ENCODE peak calls at places on chromosomes 7 and 10, in four cellular contexts. One of them, this sample, is unnamed.

GRCh38 chr10:132346806-132347205 is 14.8 kb downstream of the LRRC27 start:
- DNase-seq in K562: no peak
- DNase-seq in GM23338: no peak
- DNase-seq in H1: no peak
- DNase-seq in this sample: no peak

GRCh38 chr10:73758704-73759511 is 14.7 kb downstream of the SEC24C start:
- DNase-seq in K562: no peak
- DNase-seq in GM23338: no peak
- DNase-seq in H1: no peak
- DNase-seq in this sample: no peak

GRCh38 chr10:78684954-78685353 is 383.8 kb upstream of the ZMIZ1 start:
- DNase-seq in K562: no peak
- DNase-seq in GM23338: no peak
- DNase-seq in H1: no peak
- DNase-seq in this sample: no peak

GRCh38 chr7:42511027-42511426 is 274.0 kb upstream of the GLI3 start:
- DNase-seq in K562: no peak
- DNase-seq in GM23338: peak; percentile 2
- DNase-seq in H1: no peak
- DNase-seq in this sample: no peak

GRCh38 chr10:14022954-14023353 is 307.8 kb downstream of the FRMD4A start:
- DNase-seq in K562: no peak
- DNase-seq in GM23338: no peak
- DNase-seq in H1: no peak
- DNase-seq in this sample: no peak

GRCh38 chr10:114632869-114633715 is 25.0 kb downstream of the ABLIM1 start:
- DNase-seq in K562: peak; percentile 17
- DNase-seq in GM23338: no peak
- DNase-seq in H1: no peak
- DNase-seq in this sample: no peak

GRCh38 chr10:121959671-121960070 is 15.3 kb downstream of the NSMCE4A start:
- DNase-seq in K562: no peak
- DNase-seq in GM23338: no peak
- DNase-seq in H1: no peak
- DNase-seq in this sample: no peak

GRCh38 chr7:75985518-75986146 is 8.8 kb downstream of the TMEM120A start:
- DNase-seq in K562: no peak
- DNase-seq in GM23338: no peak
- DNase-seq in H1: no peak
- DNase-seq in this sample: no peak

GRCh38 chr10:44978570-44979280 is at the start of gene DEPP1:
- DNase-seq in K562: peak; percentile 88
- DNase-seq in GM23338: peak; percentile 93
- DNase-seq in H1: peak; percentile 77
- DNase-seq in this sample: peak; percentile 80

GRCh38 chr10:787933-788651 is 98.6 kb upstream of the DIP2C start:
- DNase-seq in K562: no peak
- DNase-seq in GM23338: no peak
- DNase-seq in H1: peak; percentile 43
- DNase-seq in this sample: no peak

GRCh38 chr7:48875300-48875916 is 48.9 kb upstream of the CDC14C start:
- DNase-seq in K562: no peak
- DNase-seq in GM23338: peak; percentile 85
- DNase-seq in H1: peak; percentile 56
- DNase-seq in this sample: peak; percentile 61

GRCh38 chr7:128233471-128233870 is 7.6 kb upstream of the LEP start:
- DNase-seq in K562: no peak
- DNase-seq in GM23338: no peak
- DNase-seq in H1: no peak
- DNase-seq in this sample: no peak

GRCh38 chr10:30178565-30178964 is 119.2 kb upstream of the JCAD start:
- DNase-seq in K562: no peak
- DNase-seq in GM23338: no peak
- DNase-seq in H1: no peak
- DNase-seq in this sample: no peak

GRCh38 chr10:71698737-71699136 is 20.8 kb downstream of the C10orf105 start:
- DNase-seq in K562: no peak
- DNase-seq in GM23338: no peak
- DNase-seq in H1: no peak
- DNase-seq in this sample: no peak

GRCh38 chr10:5871596-5871995 is 18.1 kb downstream of the ANKRD16 start:
- DNase-seq in K562: no peak
- DNase-seq in GM23338: no peak
- DNase-seq in H1: no peak
- DNase-seq in this sample: no peak

GRCh38 chr7:28703054-28703765 is 254.9 kb downstream of the TRIL start:
- DNase-seq in K562: no peak
- DNase-seq in GM23338: no peak
- DNase-seq in H1: no peak
- DNase-seq in this sample: no peak

GRCh38 chr7:93980744-93981479 is 23.2 kb downstream of the BET1 start:
- DNase-seq in K562: no peak
- DNase-seq in GM23338: no peak
- DNase-seq in H1: no peak
- DNase-seq in this sample: no peak

GRCh38 chr7:151876899-151877777 is at the start of gene PRKAG2:
- DNase-seq in K562: no peak
- DNase-seq in GM23338: peak; percentile 66
- DNase-seq in H1: no peak
- DNase-seq in this sample: peak; percentile 50

GRCh38 chr10:91167406-91167805 is 53.1 kb upstream of the PCGF5 start:
- DNase-seq in K562: no peak
- DNase-seq in GM23338: no peak
- DNase-seq in H1: no peak
- DNase-seq in this sample: no peak

GRCh38 chr7:52017802-52018679 is 701.4 kb upstream of the COBL start:
- DNase-seq in K562: peak; percentile 19
- DNase-seq in GM23338: peak; percentile 92
- DNase-seq in H1: peak; percentile 83
- DNase-seq in this sample: peak; percentile 85

GRCh38 chr10:120600871-120601644 is 144.0 kb downstream of the PLPP4 start:
- DNase-seq in K562: peak; percentile 16
- DNase-seq in GM23338: peak; percentile 66
- DNase-seq in H1: peak; percentile 63
- DNase-seq in this sample: peak; percentile 67

GRCh38 chr10:63670291-63670898 is 149.2 kb downstream of the REEP3 start:
- DNase-seq in K562: no peak
- DNase-seq in GM23338: peak; percentile 58
- DNase-seq in H1: no peak
- DNase-seq in this sample: no peak

GRCh38 chr10:97584060-97584797 is at the start of gene HOGA1:
- DNase-seq in K562: no peak
- DNase-seq in GM23338: peak; percentile 61
- DNase-seq in H1: peak; percentile 65
- DNase-seq in this sample: peak; percentile 52

GRCh38 chr10:102237711-102238252 is 3.5 kb downstream of the PITX3 start:
- DNase-seq in K562: no peak
- DNase-seq in GM23338: no peak
- DNase-seq in H1: no peak
- DNase-seq in this sample: no peak

GRCh38 chr7:140304071-140304799 is 94.1 kb downstream of the SLC37A3 start:
- DNase-seq in K562: peak; percentile 72
- DNase-seq in GM23338: peak; percentile 57
- DNase-seq in H1: no peak
- DNase-seq in this sample: no peak

GRCh38 chr7:141073641-141074161 is at the start of gene TMEM178B:
- DNase-seq in K562: no peak
- DNase-seq in GM23338: peak; percentile 68
- DNase-seq in H1: peak; percentile 83
- DNase-seq in this sample: no peak

DNA sequence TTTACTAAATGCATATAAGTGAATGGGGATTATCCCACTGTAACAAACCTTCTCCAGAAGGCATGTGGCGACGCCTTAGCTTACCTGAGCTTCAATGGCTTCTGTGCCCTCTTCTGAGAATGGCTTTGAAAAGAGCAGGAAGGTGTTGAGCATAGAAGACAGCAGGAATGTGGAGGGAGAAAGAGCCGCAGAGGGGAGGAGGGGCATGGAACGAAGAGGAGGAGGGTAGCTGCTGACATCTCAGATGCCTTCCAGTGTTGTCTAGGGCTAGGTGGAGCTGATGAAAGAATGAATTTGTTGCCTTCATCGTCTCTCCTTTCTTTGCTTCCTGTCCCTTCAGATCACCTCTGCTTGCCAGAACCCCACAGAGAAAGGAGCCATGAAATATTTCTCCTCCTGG is 86.2 kb downstream of the ITIH5 start:
- DNase-seq in K562: no peak
- DNase-seq in GM23338: peak; percentile 17
- DNase-seq in H1: no peak
- DNase-seq in this sample: no peak
- TF ChIP-seq CREB1 in K562: no peak
- TF ChIP-seq CREB1 in GM23338: no peak
- TF ChIP-seq CREB1 in H1: no peak
- TF ChIP-seq CREB1 in this sample: no peak

GRCh38 chr7:90688826-90689225 is 92.7 kb downstream of the CDK14 start:
- DNase-seq in K562: no peak
- DNase-seq in GM23338: peak; percentile 37
- DNase-seq in H1: no peak
- DNase-seq in this sample: no peak
- TF ChIP-seq CREB1 in K562: no peak
- TF ChIP-seq CREB1 in GM23338: no peak
- TF ChIP-seq CREB1 in H1: no peak
- TF ChIP-seq CREB1 in this sample: no peak

GRCh38 chr7:91265693-91266066 is 1.4 kb downstream of the FZD1 start:
- DNase-seq in K562: no peak
- DNase-seq in GM23338: peak; percentile 36
- DNase-seq in H1: no peak
- DNase-seq in this sample: peak; percentile 18
- TF ChIP-seq CREB1 in K562: no peak
- TF ChIP-seq CREB1 in GM23338: no peak
- TF ChIP-seq CREB1 in H1: no peak
- TF ChIP-seq CREB1 in this sample: no peak

DNA sequence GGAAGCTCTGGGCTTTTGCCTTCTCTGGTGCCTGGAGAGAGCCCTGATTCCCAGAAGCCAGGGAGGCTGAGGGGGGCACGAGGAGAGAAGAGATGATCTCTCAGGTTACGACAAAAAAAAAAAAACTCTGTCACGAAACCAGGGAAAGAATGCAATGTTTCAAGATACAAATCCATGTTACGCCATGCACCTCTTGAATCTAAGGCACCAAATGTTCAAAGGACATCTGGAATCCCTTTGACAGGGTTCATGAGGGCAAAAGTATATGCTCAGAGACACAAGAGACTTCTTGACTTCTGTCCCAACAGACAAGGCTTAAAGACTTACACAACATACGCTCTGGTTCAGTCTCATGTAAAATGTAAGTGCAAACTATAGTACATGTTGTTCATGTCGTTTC is 72.5 kb downstream of the CHCHD3 start:
- DNase-seq in K562: no peak
- DNase-seq in GM23338: no peak
- DNase-seq in H1: no peak
- DNase-seq in this sample: no peak
- TF ChIP-seq CREB1 in K562: no peak
- TF ChIP-seq CREB1 in GM23338: no peak
- TF ChIP-seq CREB1 in H1: no peak
- TF ChIP-seq CREB1 in this sample: no peak

This sample was measured in WTC11.